ENCODE peak calls at places on chromosomes 2 and 18, in five cellular contexts. O, B, I, S and Z are unnamed samples.

GRCh38 chr18:65287642-65288041 is 463.2 kb upstream of the CDH7 start:
- DNase-seq in O (no peak), S (no peak), I (no peak), B (no peak), Z (no peak)

GRCh38 chr2:73990531-73990930 is 5.8 kb downstream of the TET3 start:
- DNase-seq in I (no peak), O (no peak), S (no peak), B (no peak), Z (no peak)

GRCh38 chr2:233413529-233414272 is 59.4 kb downstream of the DGKD start:
- DNase-seq in S (no peak), B (peak; percentile 35), O (no peak), I (peak; percentile 56), Z (no peak)

GRCh38 chr18:73544032-73544431 is 603.6 kb downstream of the FBXO15 start:
- DNase-seq in I (no peak), S (no peak), O (no peak), B (no peak), Z (no peak)

GRCh38 chr18:28030458-28030857 is 146.5 kb downstream of the CDH2 start:
- DNase-seq in S (no peak), I (no peak), O (no peak), B (no peak), Z (no peak)

GRCh38 chr2:209458018-209458979 is 34.5 kb downstream of the MAP2 start:
- DNase-seq in O (no peak), B (no peak), I (peak; percentile 48), S (no peak), Z (no peak)

GRCh38 chr2:197057946-197058345 is 131.4 kb upstream of the PGAP1 start:
- DNase-seq in O (peak; percentile 28), B (no peak), I (peak; percentile 37), S (no peak), Z (no peak)

GRCh38 chr2:72182547-72183460 is 35.1 kb upstream of the CYP26B1 start:
- DNase-seq in S (no peak), I (peak; percentile 49), O (no peak), B (no peak), Z (no peak)

GRCh38 chr2:64626146-64626809 is 27.4 kb downstream of the SERTAD2 start:
- DNase-seq in B (no peak), O (no peak), I (no peak), S (no peak), Z (no peak)

GRCh38 chr2:55986700-55987440 is 63.3 kb upstream of the EFEMP1 start:
- DNase-seq in S (no peak), B (no peak), I (peak; percentile 55), O (no peak), Z (no peak)

GRCh38 chr2:119367472-119368099 is 809 bp downstream of the DBI start:
- DNase-seq in B (peak; percentile 27), S (peak; percentile 73), I (no peak), O (peak; percentile 50), Z (peak; percentile 59)

GRCh38 chr2:32990556-32990955 is 43.8 kb downstream of the LTBP1 start:
- DNase-seq in I (no peak), S (no peak), O (no peak), B (no peak), Z (no peak)

GRCh38 chr18:79924814-79925655 is 26.4 kb downstream of the SLC66A2 start:
- DNase-seq in S (no peak), I (no peak), O (no peak), B (no peak), Z (no peak)

GRCh38 chr2:74267068-74267467 is 68.7 kb downstream of the MTHFD2 start:
- DNase-seq in O (peak; percentile 67), I (no peak), B (peak; percentile 43), S (no peak), Z (peak; percentile 58)

GRCh38 chr2:217027414-217027813 is 167.6 kb upstream of the TNP1 start:
- DNase-seq in I (no peak), O (no peak), S (no peak), B (no peak), Z (no peak)

GRCh38 chr18:5475252-5475651 is 68.5 kb downstream of the EPB41L3 start:
- DNase-seq in I (no peak), S (no peak), O (no peak), B (no peak), Z (no peak)

GRCh38 chr2:223860809-223861738 is 23.7 kb upstream of the AP1S3 start:
- DNase-seq in S (no peak), I (peak; percentile 91), B (no peak), O (no peak), Z (no peak)

GRCh38 chr2:196225213-196225612 is 53.8 kb upstream of the STK17B start:
- DNase-seq in I (peak; percentile 62), B (no peak), S (no peak), O (peak; percentile 76), Z (no peak)